ENCODE peak calls at places on chromosomes 11 and 22, in five cellular contexts. C is SJSA1, B is psoas muscle, K is A673, V is keratinocyte. P is an unnamed sample.

GRCh38 chr11:83568474-83568873 is 282.3 kb upstream of the CCDC90B start:
- DNase-seq in C (no peak), B (no peak), K (no peak), V (no peak), P (no peak)

GRCh38 chr11:36724742-36725387 is 126.8 kb upstream of the RAG2 start:
- DNase-seq in C (no peak), B (no peak), K (no peak), V (no peak), P (no peak)

GRCh38 chr22:42321908-42322561 is 51.6 kb upstream of the TCF20 start:
- DNase-seq in C (no peak), B (no peak), K (peak; percentile 96), V (no peak), P (peak; percentile 27)

GRCh38 chr11:69459848-69460539 is 21.5 kb upstream of the LINC01488 start:
- DNase-seq in C (no peak), B (no peak), K (no peak), V (no peak), P (no peak)

GRCh38 chr22:19762315-19763140 is 1.9 kb downstream of the TBX1 start:
- DNase-seq in C (no peak), B (no peak), K (no peak), V (no peak), P (no peak)

GRCh38 chr11:36131719-36132349 is 157.4 kb downstream of the COMMD9 start:
- DNase-seq in C (peak; percentile 27), B (peak; percentile 52), K (peak; percentile 77), V (no peak), P (peak; percentile 37)

GRCh38 chr11:27934830-27935145 is 173.2 kb downstream of the KIF18A start:
- DNase-seq in C (peak; percentile 96), B (no peak), K (peak; percentile 90), V (peak; percentile 30), P (no peak)

GRCh38 chr22:20813056-20813455 is 39.1 kb downstream of the SERPIND1 start:
- DNase-seq in C (no peak), B (no peak), K (no peak), V (no peak), P (no peak)

GRCh38 chr11:1868056-1868635 is 15.3 kb downstream of the LSP1 start:
- DNase-seq in C (no peak), B (no peak), K (no peak), V (no peak), P (no peak)

GRCh38 chr11:118872403-118872821 is 11.3 kb upstream of the CXCR5 start:
- DNase-seq in C (no peak), B (no peak), K (no peak), V (no peak), P (no peak)

GRCh38 chr22:38238519-38239051 is 34.2 kb downstream of the TMEM184B start:
- DNase-seq in C (no peak), B (no peak), K (no peak), V (no peak), P (no peak)

GRCh38 chr11:92875473-92875872 is 94.0 kb upstream of the MTNR1B start:
- DNase-seq in C (no peak), B (no peak), K (no peak), V (no peak), P (no peak)

GRCh38 chr11:35013514-35014191 is 97.2 kb downstream of the PDHX start:
- DNase-seq in C (no peak), B (no peak), K (no peak), V (no peak), P (no peak)

GRCh38 chr11:117671370-117671769 is 125.6 kb downstream of the DSCAML1 start:
- DNase-seq in C (no peak), B (no peak), K (no peak), V (no peak), P (no peak)

GRCh38 chr11:20038969-20039368 is 121.3 kb downstream of the DBX1 start:
- DNase-seq in C (no peak), B (no peak), K (no peak), V (no peak), P (no peak)

GRCh38 chr22:50576070-50576469 is 2.2 kb downstream of the CPT1B start:
- DNase-seq in C (no peak), B (no peak), K (peak; percentile 44), V (peak; percentile 26), P (peak; percentile 17)

GRCh38 chr11:10742460-10743208 is 8.4 kb upstream of the CTR9 start:
- DNase-seq in C (no peak), B (no peak), K (peak; percentile 23), V (peak; percentile 42), P (no peak)

GRCh38 chr11:20056109-20057054 is 103.9 kb downstream of the DBX1 start:
- DNase-seq in C (no peak), B (peak; percentile 30), K (no peak), V (no peak), P (no peak)

GRCh38 chr11:59668188-59668949 is 468 bp downstream of the PATL1 start:
- DNase-seq in C (peak; percentile 71), B (peak; percentile 58), K (peak; percentile 68), V (no peak), P (peak; percentile 62)

GRCh38 chr11:19365743-19366410 is 125.1 kb upstream of the E2F8 start:
- DNase-seq in C (no peak), B (no peak), K (no peak), V (no peak), P (no peak)

GRCh38 chr11:8608646-8609045 is 14.6 kb upstream of the STK33 start:
- DNase-seq in C (no peak), B (no peak), K (no peak), V (no peak), P (no peak)

DNA sequence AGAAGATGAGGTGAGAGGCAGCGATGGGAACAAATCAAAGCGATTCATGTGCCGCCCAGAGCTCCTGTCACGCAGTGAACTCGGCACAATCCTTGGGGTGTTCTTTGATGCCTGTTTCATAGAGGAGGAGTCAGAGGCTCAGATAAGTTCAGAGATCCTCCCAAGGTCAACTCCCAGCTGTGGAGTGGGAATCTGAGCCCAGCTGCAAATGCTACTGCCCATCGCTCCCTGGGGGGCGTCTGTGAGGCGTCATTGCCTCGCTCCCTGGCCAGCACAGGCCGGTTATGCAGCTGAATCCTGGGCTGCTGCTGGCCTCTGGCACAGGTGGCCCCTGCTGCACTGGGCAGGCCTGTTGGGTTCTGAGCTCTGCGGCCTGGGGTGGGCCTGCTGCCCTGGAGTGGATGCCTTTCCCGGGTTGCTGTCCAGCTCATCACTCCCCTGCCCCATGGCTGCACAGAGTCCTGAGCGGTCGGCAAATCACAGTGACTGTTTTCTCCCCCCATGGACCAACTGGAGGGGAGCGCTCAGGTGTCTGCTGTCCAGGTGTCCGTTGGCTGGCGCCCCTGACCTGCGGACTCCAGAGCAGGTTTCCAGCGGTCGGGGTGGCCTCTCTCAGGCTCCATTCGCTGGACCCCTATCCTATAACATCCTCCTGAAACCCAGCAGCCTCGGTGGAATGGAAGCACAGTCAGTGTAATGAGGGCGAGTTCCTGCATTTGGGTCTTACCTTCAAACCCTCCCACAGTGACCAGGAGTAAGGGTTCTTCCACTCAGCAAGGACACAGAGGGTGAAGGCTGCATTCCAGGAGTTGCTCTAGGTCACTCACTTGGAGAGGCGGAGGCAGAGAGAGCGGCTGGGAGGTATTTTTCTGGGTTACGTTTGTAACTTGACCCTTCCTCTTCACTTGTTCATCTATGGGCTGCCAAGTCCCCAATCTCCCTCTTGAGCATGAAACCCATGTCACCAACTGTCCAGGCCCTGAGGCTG is 36.5 kb upstream of the SHISAL1 start:
- DNase-seq in C (no peak), B (no peak), K (no peak), V (no peak), P (no peak)
- H3K27me3 ChIP-seq in C (no peaks in the 10 kb centered on the region), B (no peaks in the 10 kb centered on the region), K (no peaks in the 10 kb centered on the region), V (peaks cover 56% of the 10 kb centered on the region), P (peaks cover 5% of the 10 kb centered on the region)

GRCh38 chr11:115521874-115522273 is 17.7 kb upstream of the CADM1 start:
- DNase-seq in C (no peak), B (no peak), K (no peak), V (no peak), P (no peak)

GRCh38 chr11:115522302-115522701 is 18.1 kb upstream of the CADM1 start:
- DNase-seq in C (no peak), B (no peak), K (no peak), V (no peak), P (no peak)

GRCh38 chr11:115523727-115524399 is 19.6 kb upstream of the CADM1 start:
- DNase-seq in C (no peak), B (no peak), K (no peak), V (no peak), P (no peak)

GRCh38 chr11:115515647-115516046 is 11.4 kb upstream of the CADM1 start:
- DNase-seq in C (no peak), B (no peak), K (no peak), V (no peak), P (no peak)

DNA sequence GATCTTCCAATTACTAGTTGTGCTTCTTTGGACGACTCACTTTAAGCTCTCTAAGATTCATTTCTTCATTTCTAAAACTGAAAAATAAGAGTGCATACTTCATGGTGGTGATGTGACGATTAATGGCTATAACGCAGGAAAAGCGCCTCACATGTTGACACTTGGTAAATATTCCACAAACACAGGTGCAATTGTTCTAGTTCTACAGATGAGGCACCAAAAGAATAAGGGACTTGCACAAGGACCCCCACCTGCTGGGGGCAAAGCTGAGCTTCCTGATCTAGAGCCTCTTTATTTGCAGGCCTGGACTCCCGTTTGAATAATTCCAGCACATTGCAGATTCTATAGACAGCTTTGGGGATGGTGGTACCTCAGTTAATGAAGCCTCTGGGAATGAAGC is 14.8 kb upstream of the CADM1 start:
- DNase-seq in C (no peak), B (no peak), K (no peak), V (no peak), P (no peak)
- H3K4me3 ChIP-seq in C (no peak overlapping the region), B (no peak overlapping the region), K (no peak overlapping the region), V (no peak overlapping the region), P (no peak overlapping the region)

DNA sequence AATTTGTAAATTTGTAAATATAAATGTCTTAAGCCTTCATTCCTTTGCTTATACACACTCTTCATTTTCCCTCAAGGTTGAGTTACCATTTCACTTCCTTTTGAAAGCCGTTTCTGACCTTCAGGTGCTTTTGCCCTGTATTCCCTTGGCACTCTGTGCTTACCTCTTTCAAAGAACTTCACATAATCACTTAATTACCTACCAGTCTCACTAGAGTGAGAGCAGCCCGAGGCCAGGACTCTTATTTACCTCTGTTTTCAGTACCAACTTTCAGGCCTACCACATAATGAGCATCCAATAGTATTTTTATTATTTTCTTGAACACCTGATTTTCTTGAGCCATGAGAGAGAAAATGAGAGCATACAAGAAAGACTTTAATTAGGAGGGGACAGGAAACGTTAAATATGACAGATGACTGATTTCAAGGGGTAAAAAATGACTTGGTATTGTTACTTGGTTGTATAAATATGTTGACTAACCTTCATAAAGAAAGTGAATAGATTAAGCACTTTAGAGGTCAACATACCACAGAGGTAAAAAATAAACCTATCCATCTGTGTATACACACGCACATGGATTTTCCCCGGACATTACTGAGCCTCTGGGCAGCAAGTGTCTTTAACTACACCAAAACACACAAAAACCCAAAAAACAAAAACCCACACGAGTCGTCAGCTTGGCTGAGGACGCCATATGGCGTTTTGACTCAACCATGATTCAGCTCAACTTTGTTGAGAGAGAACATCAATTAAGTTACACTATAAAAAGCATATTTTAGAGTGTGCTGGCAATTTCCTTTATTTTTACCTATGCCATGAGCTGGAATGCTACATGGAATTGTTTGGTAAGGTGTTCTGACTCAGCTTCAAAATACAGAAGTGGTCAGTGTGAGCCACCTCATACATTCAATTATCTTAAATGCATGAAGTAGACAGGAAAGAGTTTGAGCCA is 7.6 kb downstream of the ATXN10 start:
- DNase-seq in C (peak; percentile 78), B (no peak), K (no peak), V (no peak), P (no peak)
- H3K4me1 ChIP-seq in C (peaks cover 82% of the 10 kb centered on the region), B (peaks cover 24% of the 10 kb centered on the region), K (peaks cover 14% of the 10 kb centered on the region), V (peaks cover 40% of the 10 kb centered on the region), P (peaks cover 9% of the 10 kb centered on the region)

DNA sequence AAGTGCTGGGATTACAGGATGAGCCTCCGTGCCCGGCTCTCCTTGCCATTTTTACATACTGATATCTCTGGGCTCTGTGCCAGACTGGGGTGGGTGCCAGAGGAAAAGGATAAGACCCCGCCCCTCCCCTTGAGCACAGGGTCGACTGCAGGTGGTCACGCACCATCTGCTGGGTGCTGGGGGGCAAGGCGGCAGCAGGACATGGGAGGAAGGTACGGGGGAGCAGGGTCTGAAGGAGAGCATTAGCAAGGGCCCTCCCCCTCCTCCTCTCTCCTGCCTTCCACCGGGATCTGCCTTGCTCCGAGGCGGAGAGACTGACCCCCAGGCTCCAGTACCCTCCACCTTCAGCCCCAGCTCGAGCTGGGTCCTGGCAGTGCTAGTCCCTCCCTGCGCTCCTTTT is 9.7 kb upstream of the PGA3 start:
- DNase-seq in C (no peak), B (no peak), K (no peak), V (no peak), P (no peak)
- H3K27me3 ChIP-seq in C (peaks cover 44% of the 10 kb centered on the region), B (no peaks in the 10 kb centered on the region), K (peaks cover 13% of the 10 kb centered on the region), V (peaks cover 14% of the 10 kb centered on the region), P (peaks cover 2% of the 10 kb centered on the region)